ENCODE peak calls at places on chromosomes 5 and 9, in five cellular contexts. H, B, O, X and J are unnamed samples.

GRCh38 chr5:102958481-102959011 is 161.4 kb downstream of the GIN1 start:
- DNase-seq in O (no peak), X (no peak), B (no peak), H (no peak), J (no peak)

GRCh38 chr5:178413992-178414391 is 176.2 kb downstream of the COL23A1 start:
- DNase-seq in O (no peak), X (peak), H (no peak), B (no peak), J (no peak)

GRCh38 chr5:143148461-143149170 is 254.9 kb downstream of the NR3C1 start:
- DNase-seq in O (no peak), H (no peak), X (no peak), B (no peak), J (no peak)

GRCh38 chr5:62259699-62260220 is 46.2 kb upstream of the KIF2A start:
- DNase-seq in B (no peak), X (no peak), H (no peak), O (no peak), J (no peak)

GRCh38 chr9:83191154-83191553 is 128.2 kb upstream of the RASEF start:
- DNase-seq in O (no peak), B (no peak), H (no peak), X (no peak), J (no peak)

GRCh38 chr5:169906745-169907649 is 73.3 kb downstream of the INSYN2B start:
- DNase-seq in B (no peak), H (no peak), X (no peak), O (no peak), J (no peak)

GRCh38 chr5:113425909-113426308 is 8.9 kb downstream of the TSSK1B start:
- DNase-seq in B (no peak), X (no peak), O (no peak), H (no peak), J (no peak)

GRCh38 chr9:33778700-33779351 is 16.5 kb upstream of the PRSS3 start:
- DNase-seq in X (no peak), O (peak), H (no peak), B (peak), J (no peak)

GRCh38 chr5:57386958-57387357 is 95.7 kb downstream of the ACTBL2 start:
- DNase-seq in X (no peak), H (no peak), O (no peak), B (no peak), J (no peak)

GRCh38 chr5:158570502-158570901 is 529.2 kb downstream of the EBF1 start:
- DNase-seq in H (no peak), O (no peak), B (no peak), X (no peak), J (no peak)

GRCh38 chr5:172731286-172732073 is 39.5 kb downstream of the DUSP1 start:
- DNase-seq in B (no peak), H (peak), X (no peak), O (peak), J (no peak)

GRCh38 chr5:95446009-95446408 is 54.8 kb downstream of the FAM81B start:
- DNase-seq in O (peak), X (no peak), H (no peak), B (no peak), J (no peak)

GRCh38 chr9:129582865-129583264 is 38.0 kb downstream of the C9orf50 start:
- DNase-seq in X (no peak), H (no peak), O (no peak), B (no peak), J (no peak)

GRCh38 chr5:150514708-150515211 is 6.8 kb downstream of the NDST1 start:
- DNase-seq in X (no peak), H (no peak), O (no peak), B (no peak), J (no peak)

GRCh38 chr9:12775963-12776774 is 1.3 kb downstream of the LURAP1L start:
- DNase-seq in B (peak), H (peak), O (peak), X (peak), J (peak)

GRCh38 chr5:143205386-143205785 is 198.1 kb downstream of the NR3C1 start:
- DNase-seq in H (no peak), O (no peak), X (no peak), B (no peak), J (no peak)

GRCh38 chr5:76547242-76547890 is 75.8 kb downstream of the F2RL2 start:
- DNase-seq in O (no peak), H (no peak), B (no peak), X (no peak), J (no peak)

GRCh38 chr9:91809581-91810285 is 140.3 kb downstream of the ROR2 start:
- DNase-seq in H (no peak), B (no peak), O (no peak), X (peak), J (no peak)

GRCh38 chr9:137724114-137724445 is 105.3 kb downstream of the EHMT1 start:
- DNase-seq in O (peak), H (no peak), B (no peak), X (no peak), J (no peak)

GRCh38 chr9:127937383-127938297 is at the start of gene DPM2:
- DNase-seq in B (peak), H (peak), X (peak), O (peak), J (peak)

GRCh38 chr9:86807577-86807976 is 139.7 kb downstream of the GAS1 start:
- DNase-seq in H (no peak), B (no peak), X (peak), O (no peak), J (no peak)

GRCh38 chr9:15982182-15982581 is 429.3 kb downstream of the CCDC171 start:
- DNase-seq in X (no peak), B (no peak), H (no peak), O (no peak), J (no peak)

GRCh38 chr9:85859751-85860150 is 81.2 kb upstream of the NAA35 start:
- DNase-seq in O (no peak), X (no peak), B (no peak), H (no peak), J (no peak)

GRCh38 chr5:96207420-96207819 is 225.6 kb downstream of the PCSK1 start:
- DNase-seq in O (no peak), X (no peak), H (no peak), B (no peak), J (no peak)

GRCh38 chr5:35069188-35069587 is 21.4 kb upstream of the AGXT2 start:
- DNase-seq in H (no peak), X (no peak), B (no peak), O (no peak), J (no peak)

GRCh38 chr9:127523312-127523851 is 72.1 kb downstream of the LRSAM1 start:
- DNase-seq in H (no peak), O (peak), X (no peak), B (no peak), J (no peak)

GRCh38 chr9:126752376-126752775 is 52.5 kb upstream of the ZBTB43 start:
- DNase-seq in O (no peak), B (no peak), H (no peak), X (no peak), J (peak)

GRCh38 chr5:123044926-123045617 is 8.5 kb upstream of the PPIC start:
- DNase-seq in O (no peak), B (no peak), H (no peak), X (no peak), J (no peak)

GRCh38 chr9:110669439-110669838 is 848 bp downstream of the MUSK start:
- DNase-seq in H (no peak), B (no peak), X (no peak), O (no peak), J (no peak)

GRCh38 chr5:120919017-120919416 is 454.9 kb downstream of the PRR16 start:
- DNase-seq in O (no peak), B (no peak), X (no peak), H (no peak), J (no peak)

GRCh38 chr5:172788771-172789686 is 18.0 kb upstream of the DUSP1 start:
- DNase-seq in X (peak), O (peak), H (no peak), B (no peak), J (no peak)

GRCh38 chr9:100602302-100602930 is 24.5 kb downstream of the CAVIN4 start:
- DNase-seq in H (no peak), X (no peak), B (no peak), O (peak), J (no peak)

GRCh38 chr9:22049411-22049810 is 40.3 kb upstream of the CDKN2B start:
- DNase-seq in X (no peak), B (no peak), O (no peak), H (no peak), J (peak)

DNA sequence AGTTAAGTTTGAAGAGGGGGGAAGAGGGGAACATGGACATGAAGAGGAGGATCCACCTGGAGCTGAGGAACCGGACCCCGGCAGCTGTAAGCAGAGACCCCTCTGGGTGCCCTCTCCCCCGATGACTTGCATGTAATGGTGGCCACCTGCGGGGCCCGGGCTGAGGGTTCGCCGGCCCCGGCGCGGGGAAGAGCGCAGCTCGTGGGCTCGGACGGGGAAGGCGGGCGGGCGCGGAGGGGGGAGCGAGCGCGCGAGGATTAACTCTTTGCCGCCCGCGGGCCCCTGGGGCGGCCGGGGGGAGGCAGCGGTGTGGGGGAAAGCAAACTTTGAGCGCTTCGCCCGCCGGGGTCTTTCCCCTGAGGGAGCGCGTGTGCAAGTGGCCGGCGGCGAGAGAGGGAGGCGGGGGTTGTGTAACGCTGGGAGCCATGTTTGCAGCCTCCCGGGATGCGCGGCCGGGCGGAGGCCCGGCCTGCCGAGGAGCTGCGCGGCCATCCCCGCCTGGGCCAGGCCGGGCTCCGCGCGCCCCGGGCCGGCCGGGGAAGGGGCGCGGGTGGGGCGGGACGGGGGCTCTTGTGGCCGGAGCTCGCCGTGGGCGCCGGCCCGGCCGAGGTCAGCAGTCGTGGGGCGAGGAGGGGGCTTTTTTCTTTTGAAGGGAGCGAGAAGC is 515 bp downstream of the ANP32B start:
- DNase-seq in H (peak), B (peak), O (peak), X (peak), J (no peak)
- TF ChIP-seq POLR2A in H (peak), B (peak), O (peak), X (no peak), J (no peak)

DNA sequence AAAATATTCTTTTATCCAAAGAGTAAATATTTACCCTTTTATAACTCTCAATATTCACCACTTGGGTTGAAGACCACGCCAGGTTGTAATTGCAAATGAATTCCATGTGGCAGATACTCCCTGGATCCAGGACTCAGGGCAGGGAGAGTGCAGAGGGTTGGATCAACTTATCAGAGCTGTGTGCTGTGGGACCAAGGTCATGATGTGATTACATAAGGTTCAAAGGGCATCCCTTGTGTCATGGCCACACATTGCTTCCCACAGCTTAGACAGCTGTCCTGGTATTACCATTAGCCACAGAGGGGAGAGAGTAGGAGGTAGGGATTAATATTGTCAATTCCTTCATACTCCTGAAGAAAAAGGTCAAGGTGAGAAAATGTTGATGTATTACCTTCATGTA is 133.9 kb downstream of the JAKMIP2 start:
- DNase-seq in O (no peak), H (no peak), X (no peak), B (no peak), J (no peak)
- TF ChIP-seq POLR2AphosphoS5 in O (no peak), H (no peak), X (no peak), B (no peak), J (no peak)

GRCh38 chr5:119435436-119436132 is 16.7 kb upstream of the HSD17B4 start:
- DNase-seq in H (no peak), B (no peak), X (peak), O (peak), J (no peak)

DNA sequence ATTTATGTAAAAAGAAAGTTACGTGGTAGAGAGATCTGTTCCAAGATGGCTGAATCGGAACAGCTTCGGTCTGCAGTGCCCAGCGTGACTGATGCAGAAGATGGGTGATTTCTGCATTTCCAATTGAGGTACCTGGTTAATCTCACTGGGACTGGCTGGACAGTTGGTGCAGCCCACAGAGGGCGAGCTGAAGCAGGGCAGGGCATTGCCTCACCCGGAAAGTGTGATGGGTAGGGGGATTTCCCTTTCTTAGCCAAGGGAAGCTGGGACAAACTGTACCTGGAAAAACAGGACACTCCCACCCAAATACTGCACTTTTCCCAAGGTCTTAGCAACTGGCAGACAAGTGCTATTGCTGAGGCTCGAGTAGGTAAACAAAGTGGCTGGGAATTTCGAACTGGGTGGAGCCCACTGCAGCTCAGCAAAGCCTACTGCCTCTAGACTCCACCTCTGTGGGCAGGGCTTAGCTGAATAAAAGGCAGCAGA is 13.1 kb upstream of the HSD17B4 start:
- DNase-seq in H (no peak), B (no peak), X (no peak), O (no peak), J (no peak)
- TF ChIP-seq POLR2A in H (no peak), B (no peak), X (no peak), O (no peak), J (no peak)

DNA sequence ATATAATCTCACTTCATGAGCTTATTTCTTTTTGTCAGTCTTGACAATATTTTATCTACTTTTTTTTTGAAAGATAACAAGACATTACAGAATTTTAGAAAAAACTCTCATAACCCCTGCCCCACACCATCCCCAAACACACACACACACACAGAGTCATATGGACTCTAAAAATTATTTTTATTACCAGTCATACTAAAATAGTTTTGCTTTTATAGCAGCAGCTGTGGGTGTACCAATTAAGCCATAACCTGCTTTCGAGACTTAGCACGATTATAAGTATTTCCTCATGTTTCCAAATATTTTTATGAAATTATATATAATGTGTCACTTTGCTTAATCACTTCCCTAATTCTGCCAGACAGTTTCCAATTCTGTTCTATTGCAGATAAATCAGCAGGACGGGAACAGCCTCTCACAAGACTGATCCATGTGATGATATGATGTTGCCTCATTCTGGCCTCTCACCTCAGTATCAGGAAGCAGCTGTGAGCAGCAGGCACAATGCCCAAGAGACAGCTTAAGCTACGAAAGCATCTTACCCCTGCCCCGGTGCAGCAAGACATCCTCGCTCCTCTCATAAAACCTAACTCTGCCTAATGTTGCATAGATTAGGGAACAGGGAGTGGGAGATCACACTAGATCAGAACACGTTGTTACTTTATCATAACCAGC is 7.0 kb downstream of the PDCL start:
- DNase-seq in B (no peak), O (no peak), X (peak), H (no peak), J (no peak)
- TF ChIP-seq POLR2AphosphoS5 in B (no peak), O (peak), X (no peak), H (peak), J (peak)

DNA sequence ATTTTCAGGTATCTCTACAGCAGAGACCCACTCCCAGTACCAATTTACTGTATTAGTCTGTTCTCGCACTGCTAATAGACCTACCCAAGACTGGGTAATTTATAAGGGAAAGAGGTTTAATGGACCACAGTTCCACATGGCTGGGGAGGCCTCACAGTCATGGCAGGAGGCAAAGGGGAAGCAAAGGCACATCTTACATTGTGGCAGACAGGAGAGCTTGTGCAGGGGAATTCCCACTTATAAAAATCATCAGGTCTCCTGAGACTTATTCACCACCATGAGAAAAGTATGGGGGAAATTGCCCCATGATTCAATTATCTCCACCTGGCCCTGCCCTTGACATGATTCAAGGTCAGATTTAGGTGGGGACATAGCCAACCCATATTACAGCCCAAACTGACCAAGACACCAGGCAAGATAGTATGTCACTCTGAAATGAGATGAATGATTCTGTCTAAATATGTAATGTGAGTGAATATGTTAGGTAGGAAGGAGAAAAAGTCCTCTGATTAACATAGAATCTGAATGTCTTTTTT is 182.5 kb upstream of the CDH12 start:
- DNase-seq in H (no peak), B (no peak), X (no peak), O (no peak), J (no peak)
- TF ChIP-seq POLR2A in H (no peak), B (no peak), X (no peak), O (no peak), J (no peak)

GRCh38 chr5:59755476-59755875 is 138.1 kb downstream of the PDE4D start:
- DNase-seq in B (no peak), X (no peak), H (no peak), O (no peak), J (no peak)

GRCh38 chr5:59758566-59758965 is 135.0 kb downstream of the PDE4D start:
- DNase-seq in O (no peak), B (no peak), H (no peak), X (no peak), J (no peak)

GRCh38 chr5:59757442-59757841 is 136.1 kb downstream of the PDE4D start:
- DNase-seq in B (no peak), H (no peak), X (no peak), O (no peak), J (no peak)

GRCh38 chr5:59759600-59760357 is 133.7 kb downstream of the PDE4D start:
- DNase-seq in H (no peak), O (no peak), B (no peak), X (no peak), J (no peak)

DNA sequence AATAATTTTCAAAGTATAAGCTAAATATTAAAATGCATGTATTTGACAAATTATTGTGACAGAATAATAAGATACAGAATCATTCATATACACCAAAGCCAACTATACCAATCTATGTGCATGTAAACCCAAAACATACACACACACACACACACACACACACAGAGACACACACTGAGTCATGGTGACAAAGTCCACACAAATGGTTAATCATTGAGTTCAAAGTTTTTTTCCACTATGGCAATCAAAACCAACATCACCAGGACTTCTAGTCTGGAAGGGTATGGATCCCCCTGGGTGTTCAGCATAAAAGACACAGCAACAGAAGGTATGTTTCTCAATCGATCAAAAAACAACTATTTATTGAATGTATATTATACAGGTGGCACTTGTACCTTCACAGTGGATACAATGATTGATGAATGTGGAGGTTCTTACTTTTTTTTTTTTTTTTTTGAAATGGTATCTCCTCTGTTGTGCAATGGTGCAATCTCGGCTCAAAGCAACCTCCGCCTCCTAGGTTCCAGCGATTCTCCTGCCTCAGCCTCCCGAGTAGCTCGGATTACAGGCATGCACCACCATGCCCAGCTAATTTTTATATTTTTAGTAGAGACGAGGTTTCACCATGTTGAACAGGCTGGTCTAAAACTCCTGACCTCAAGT is 137.0 kb downstream of the PDE4D start:
- DNase-seq in B (no peak), H (no peak), X (no peak), O (no peak), J (no peak)
- TF ChIP-seq POLR2AphosphoS5 in B (no peak), H (no peak), X (no peak), O (no peak), J (no peak)